ENCODE peak calls at places on chromosome 4, in five cellular contexts. One of them, this sample, is unnamed.

GRCh38 chr4:16483540-16483939 is 257.3 kb upstream of the TAPT1 start:
- DNase-seq in Karpas-422: no peak
- DNase-seq in Kasumi-1: peak; percentile 5
- DNase-seq in stimulated activated CD4-positive, alpha-beta T cell treated with anti-CD3 and anti-CD28 coated beads, Interleukin-2, amount 100 ng/mL, for 24 hours: no peak
- DNase-seq in NCI-H524 treated with DMSO at 0.1 percent for 48 hours: no peak
- DNase-seq in this sample: no peak

GRCh38 chr4:55409468-55410171 is 13.9 kb downstream of the TMEM165 start:
- DNase-seq in Karpas-422: peak; percentile 67
- DNase-seq in Kasumi-1: peak; percentile 97
- DNase-seq in stimulated activated CD4-positive, alpha-beta T cell treated with anti-CD3 and anti-CD28 coated beads, Interleukin-2, amount 100 ng/mL, for 24 hours: no peak
- DNase-seq in NCI-H524 treated with DMSO at 0.1 percent for 48 hours: peak; percentile 4
- DNase-seq in this sample: no peak

GRCh38 chr4:165398570-165398969 is 19.8 kb downstream of the CPE start:
- DNase-seq in Karpas-422: peak; percentile 70
- DNase-seq in Kasumi-1: no peak
- DNase-seq in stimulated activated CD4-positive, alpha-beta T cell treated with anti-CD3 and anti-CD28 coated beads, Interleukin-2, amount 100 ng/mL, for 24 hours: no peak
- DNase-seq in NCI-H524 treated with DMSO at 0.1 percent for 48 hours: peak; percentile 85
- DNase-seq in this sample: peak; percentile 88

GRCh38 chr4:7132249-7132648 is 60.1 kb upstream of the SORCS2 start:
- DNase-seq in Karpas-422: no peak
- DNase-seq in Kasumi-1: no peak
- DNase-seq in stimulated activated CD4-positive, alpha-beta T cell treated with anti-CD3 and anti-CD28 coated beads, Interleukin-2, amount 100 ng/mL, for 24 hours: no peak
- DNase-seq in NCI-H524 treated with DMSO at 0.1 percent for 48 hours: no peak
- DNase-seq in this sample: no peak

GRCh38 chr4:118968813-118969212 is 80.2 kb downstream of the SYNPO2 start:
- DNase-seq in Karpas-422: no peak
- DNase-seq in Kasumi-1: no peak
- DNase-seq in stimulated activated CD4-positive, alpha-beta T cell treated with anti-CD3 and anti-CD28 coated beads, Interleukin-2, amount 100 ng/mL, for 24 hours: no peak
- DNase-seq in NCI-H524 treated with DMSO at 0.1 percent for 48 hours: no peak
- DNase-seq in this sample: no peak

GRCh38 chr4:113300384-113301011 is 251.0 kb downstream of the ANK2 start:
- DNase-seq in Karpas-422: no peak
- DNase-seq in Kasumi-1: no peak
- DNase-seq in stimulated activated CD4-positive, alpha-beta T cell treated with anti-CD3 and anti-CD28 coated beads, Interleukin-2, amount 100 ng/mL, for 24 hours: no peak
- DNase-seq in NCI-H524 treated with DMSO at 0.1 percent for 48 hours: no peak
- DNase-seq in this sample: no peak

GRCh38 chr4:42781325-42781724 is 111.2 kb upstream of the GRXCR1 start:
- DNase-seq in Karpas-422: no peak
- DNase-seq in Kasumi-1: no peak
- DNase-seq in stimulated activated CD4-positive, alpha-beta T cell treated with anti-CD3 and anti-CD28 coated beads, Interleukin-2, amount 100 ng/mL, for 24 hours: no peak
- DNase-seq in NCI-H524 treated with DMSO at 0.1 percent for 48 hours: no peak
- DNase-seq in this sample: no peak

GRCh38 chr4:3486556-3487270 is 23.6 kb downstream of the DOK7 start:
- DNase-seq in Karpas-422: no peak
- DNase-seq in Kasumi-1: no peak
- DNase-seq in stimulated activated CD4-positive, alpha-beta T cell treated with anti-CD3 and anti-CD28 coated beads, Interleukin-2, amount 100 ng/mL, for 24 hours: no peak
- DNase-seq in NCI-H524 treated with DMSO at 0.1 percent for 48 hours: no peak
- DNase-seq in this sample: no peak

GRCh38 chr4:77662396-77662795 is 56.8 kb downstream of the CXCL13 start:
- DNase-seq in Karpas-422: no peak
- DNase-seq in Kasumi-1: no peak
- DNase-seq in stimulated activated CD4-positive, alpha-beta T cell treated with anti-CD3 and anti-CD28 coated beads, Interleukin-2, amount 100 ng/mL, for 24 hours: no peak
- DNase-seq in NCI-H524 treated with DMSO at 0.1 percent for 48 hours: peak; percentile 31
- DNase-seq in this sample: no peak

GRCh38 chr4:184961693-184962092 is 56.6 kb upstream of the HELT start:
- DNase-seq in Karpas-422: no peak
- DNase-seq in Kasumi-1: no peak
- DNase-seq in stimulated activated CD4-positive, alpha-beta T cell treated with anti-CD3 and anti-CD28 coated beads, Interleukin-2, amount 100 ng/mL, for 24 hours: no peak
- DNase-seq in NCI-H524 treated with DMSO at 0.1 percent for 48 hours: no peak
- DNase-seq in this sample: no peak

GRCh38 chr4:37760840-37761239 is 65.6 kb upstream of the PGM2 start:
- DNase-seq in Karpas-422: no peak
- DNase-seq in Kasumi-1: no peak
- DNase-seq in stimulated activated CD4-positive, alpha-beta T cell treated with anti-CD3 and anti-CD28 coated beads, Interleukin-2, amount 100 ng/mL, for 24 hours: no peak
- DNase-seq in NCI-H524 treated with DMSO at 0.1 percent for 48 hours: no peak
- DNase-seq in this sample: no peak

GRCh38 chr4:119244344-119244743 is 31.8 kb downstream of the USP53 start:
- DNase-seq in Karpas-422: no peak
- DNase-seq in Kasumi-1: peak; percentile 40
- DNase-seq in stimulated activated CD4-positive, alpha-beta T cell treated with anti-CD3 and anti-CD28 coated beads, Interleukin-2, amount 100 ng/mL, for 24 hours: no peak
- DNase-seq in NCI-H524 treated with DMSO at 0.1 percent for 48 hours: no peak
- DNase-seq in this sample: no peak

GRCh38 chr4:16583764-16584163 is 314.7 kb downstream of the LDB2 start:
- DNase-seq in Karpas-422: no peak
- DNase-seq in Kasumi-1: no peak
- DNase-seq in stimulated activated CD4-positive, alpha-beta T cell treated with anti-CD3 and anti-CD28 coated beads, Interleukin-2, amount 100 ng/mL, for 24 hours: no peak
- DNase-seq in NCI-H524 treated with DMSO at 0.1 percent for 48 hours: no peak
- DNase-seq in this sample: no peak

GRCh38 chr4:48944659-48945290 is 38.2 kb upstream of the OCIAD2 start:
- DNase-seq in Karpas-422: peak; percentile 83
- DNase-seq in Kasumi-1: no peak
- DNase-seq in stimulated activated CD4-positive, alpha-beta T cell treated with anti-CD3 and anti-CD28 coated beads, Interleukin-2, amount 100 ng/mL, for 24 hours: peak; percentile 36
- DNase-seq in NCI-H524 treated with DMSO at 0.1 percent for 48 hours: no peak
- DNase-seq in this sample: no peak

GRCh38 chr4:74453846-74454742 is 9.2 kb downstream of the AREG start:
- DNase-seq in Karpas-422: no peak
- DNase-seq in Kasumi-1: no peak
- DNase-seq in stimulated activated CD4-positive, alpha-beta T cell treated with anti-CD3 and anti-CD28 coated beads, Interleukin-2, amount 100 ng/mL, for 24 hours: no peak
- DNase-seq in NCI-H524 treated with DMSO at 0.1 percent for 48 hours: no peak
- DNase-seq in this sample: no peak

GRCh38 chr4:112775801-112776200 is 138.9 kb downstream of the LARP7 start:
- DNase-seq in Karpas-422: no peak
- DNase-seq in Kasumi-1: peak; percentile 70
- DNase-seq in stimulated activated CD4-positive, alpha-beta T cell treated with anti-CD3 and anti-CD28 coated beads, Interleukin-2, amount 100 ng/mL, for 24 hours: no peak
- DNase-seq in NCI-H524 treated with DMSO at 0.1 percent for 48 hours: no peak
- DNase-seq in this sample: no peak

GRCh38 chr4:7777017-7777710 is 162.5 kb downstream of the AFAP1 start:
- DNase-seq in Karpas-422: no peak
- DNase-seq in Kasumi-1: no peak
- DNase-seq in stimulated activated CD4-positive, alpha-beta T cell treated with anti-CD3 and anti-CD28 coated beads, Interleukin-2, amount 100 ng/mL, for 24 hours: no peak
- DNase-seq in NCI-H524 treated with DMSO at 0.1 percent for 48 hours: no peak
- DNase-seq in this sample: no peak

GRCh38 chr4:47731182-47731581 is 106.7 kb downstream of the CORIN start:
- DNase-seq in Karpas-422: no peak
- DNase-seq in Kasumi-1: no peak
- DNase-seq in stimulated activated CD4-positive, alpha-beta T cell treated with anti-CD3 and anti-CD28 coated beads, Interleukin-2, amount 100 ng/mL, for 24 hours: no peak
- DNase-seq in NCI-H524 treated with DMSO at 0.1 percent for 48 hours: no peak
- DNase-seq in this sample: no peak

GRCh38 chr4:113708250-113708649 is 53.3 kb downstream of the CAMK2D start:
- DNase-seq in Karpas-422: no peak
- DNase-seq in Kasumi-1: no peak
- DNase-seq in stimulated activated CD4-positive, alpha-beta T cell treated with anti-CD3 and anti-CD28 coated beads, Interleukin-2, amount 100 ng/mL, for 24 hours: no peak
- DNase-seq in NCI-H524 treated with DMSO at 0.1 percent for 48 hours: no peak
- DNase-seq in this sample: no peak

GRCh38 chr4:135368826-135369225 is 1167.2 kb upstream of the PABPC4L start:
- DNase-seq in Karpas-422: no peak
- DNase-seq in Kasumi-1: no peak
- DNase-seq in stimulated activated CD4-positive, alpha-beta T cell treated with anti-CD3 and anti-CD28 coated beads, Interleukin-2, amount 100 ng/mL, for 24 hours: no peak
- DNase-seq in NCI-H524 treated with DMSO at 0.1 percent for 48 hours: no peak
- DNase-seq in this sample: no peak

GRCh38 chr4:147482281-147482680 is 1.4 kb downstream of the EDNRA start:
- DNase-seq in Karpas-422: no peak
- DNase-seq in Kasumi-1: no peak
- DNase-seq in stimulated activated CD4-positive, alpha-beta T cell treated with anti-CD3 and anti-CD28 coated beads, Interleukin-2, amount 100 ng/mL, for 24 hours: no peak
- DNase-seq in NCI-H524 treated with DMSO at 0.1 percent for 48 hours: no peak
- DNase-seq in this sample: no peak

GRCh38 chr4:99395595-99396364 is 39.4 kb downstream of the ADH7 start:
- DNase-seq in Karpas-422: no peak
- DNase-seq in Kasumi-1: no peak
- DNase-seq in stimulated activated CD4-positive, alpha-beta T cell treated with anti-CD3 and anti-CD28 coated beads, Interleukin-2, amount 100 ng/mL, for 24 hours: no peak
- DNase-seq in NCI-H524 treated with DMSO at 0.1 percent for 48 hours: no peak
- DNase-seq in this sample: no peak

This sample was measured in NCI-H2171.